ENCODE peak calls at places on chromosomes 13 and 19, in nine cellular contexts. B, Q, X, Z, E, W, Y, L and A are unnamed samples.

GRCh38 chr19:32022946-32023832 is 322.2 kb upstream of the ZNF507 start:
- DNase-seq in Z (no peak), B (no peak), W (no peak), L (no peak), X (no peak), Y (no peak), Q (no peak), E (no peak), A (no peak)

GRCh38 chr13:95671597-95671996 is 5.3 kb upstream of the DNAJC3 start:
- DNase-seq in X (no peak), Q (no peak), Y (no peak), W (no peak), E (no peak), B (no peak), L (no peak), Z (no peak), A (no peak)

GRCh38 chr19:6761053-6761676 is 6.1 kb downstream of the SH2D3A start:
- DNase-seq in E (no peak), L (no peak), Z (no peak), Q (no peak), B (no peak), X (no peak), W (no peak), Y (no peak), A (no peak)

GRCh38 chr19:43290568-43291359 is 21.4 kb upstream of the PSG9 start:
- DNase-seq in B (no peak), W (no peak), Y (peak; percentile 48), X (no peak), Z (no peak), L (no peak), E (no peak), Q (no peak), A (no peak)

GRCh38 chr13:40813662-40814454 is 24.4 kb downstream of the SLC25A15 start:
- DNase-seq in X (no peak), W (no peak), Y (no peak), B (no peak), Z (no peak), E (no peak), L (peak; percentile 31), Q (peak; percentile 21), A (no peak)

GRCh38 chr19:45154064-45154827 is 6.5 kb downstream of the NKPD1 start:
- DNase-seq in X (no peak), Q (no peak), L (no peak), E (no peak), B (no peak), Y (no peak), W (no peak), Z (no peak), A (peak; percentile 14)

GRCh38 chr13:24894972-24895300 is 131.0 kb downstream of the RNF17 start:
- DNase-seq in Y (no peak), E (no peak), W (no peak), Z (no peak), L (no peak), Q (no peak), X (no peak), B (no peak), A (peak; percentile 56)

GRCh38 chr19:15424121-15424520 is 5.3 kb upstream of the AKAP8L start:
- DNase-seq in Y (no peak), Q (no peak), L (no peak), E (no peak), X (no peak), W (no peak), Z (no peak), B (no peak), A (peak; percentile 24)

GRCh38 chr13:72253754-72254153 is 386.8 kb upstream of the DACH1 start:
- DNase-seq in Y (no peak), Q (no peak), L (no peak), B (no peak), X (no peak), Z (no peak), E (no peak), W (no peak), A (no peak)

GRCh38 chr19:46824887-46825730 is 25.5 kb downstream of the AP2S1 start:
- DNase-seq in B (no peak), L (no peak), Y (no peak), E (no peak), X (no peak), W (no peak), Q (peak; percentile 45), Z (no peak), A (no peak)

GRCh38 chr19:54114340-54114826 is 1.1 kb downstream of the TFPT start:
- DNase-seq in L (peak; percentile 49), Z (peak; percentile 2), W (peak; percentile 33), Q (peak; percentile 12), Y (no peak), E (no peak), X (no peak), B (no peak), A (no peak)

GRCh38 chr19:18784786-18785120 is 6.4 kb downstream of the COMP start:
- DNase-seq in B (no peak), Z (no peak), X (no peak), Y (no peak), L (no peak), E (no peak), Q (no peak), W (no peak), A (no peak)

GRCh38 chr13:30792257-30793000 is 57.1 kb downstream of the ALOX5AP start:
- DNase-seq in L (peak; percentile 63), X (no peak), Y (peak; percentile 69), E (no peak), Z (peak; percentile 26), Q (peak; percentile 97), B (peak; percentile 60), W (no peak), A (peak; percentile 60)

GRCh38 chr13:110465696-110466095 is 95.8 kb downstream of the RAB20 start:
- DNase-seq in Z (no peak), Y (no peak), L (no peak), X (no peak), E (no peak), W (no peak), Q (no peak), B (no peak), A (no peak)

GRCh38 chr19:38360351-38360750 is 14.0 kb upstream of the PSMD8 start:
- DNase-seq in L (no peak), B (no peak), Y (no peak), X (no peak), Q (no peak), W (no peak), Z (no peak), E (no peak), A (no peak)

GRCh38 chr13:106533101-106533939 is 2.1 kb downstream of the EFNB2 start:
- DNase-seq in L (peak; percentile 92), Q (peak; percentile 93), Y (peak; percentile 91), E (peak; percentile 16), X (no peak), W (no peak), B (peak; percentile 42), Z (peak; percentile 57), A (peak; percentile 71)

GRCh38 chr19:50629194-50629593 is 10.5 kb downstream of the SYT3 start:
- DNase-seq in Y (no peak), Q (no peak), Z (no peak), E (no peak), W (no peak), X (no peak), B (no peak), L (no peak), A (no peak)

GRCh38 chr19:18939922-18940775 is 868 bp downstream of the HOMER3 start:
- DNase-seq in E (no peak), L (peak; percentile 52), W (no peak), X (no peak), Q (peak; percentile 78), Z (no peak), Y (peak; percentile 77), B (peak; percentile 34), A (no peak)

GRCh38 chr13:33536639-33537425 is 251.3 kb upstream of the STARD13 start:
- DNase-seq in E (no peak), X (no peak), L (no peak), Q (peak; percentile 61), Z (no peak), B (no peak), W (no peak), Y (no peak), A (no peak)

GRCh38 chr13:114140909-114141255 is 8.5 kb upstream of the RASA3 start:
- DNase-seq in E (no peak), X (no peak), B (no peak), Z (no peak), L (peak; percentile 38), Y (no peak), W (peak; percentile 40), Q (no peak), A (no peak)

GRCh38 chr13:106650690-106651205 is 82.8 kb upstream of the ARGLU1 start:
- DNase-seq in B (no peak), X (no peak), E (no peak), Q (no peak), W (no peak), Y (no peak), L (no peak), Z (no peak), A (no peak)

GRCh38 chr19:55693336-55693974 is 18.4 kb downstream of the EPN1 start:
- DNase-seq in B (no peak), L (no peak), E (no peak), Z (no peak), X (no peak), Q (no peak), Y (no peak), W (no peak), A (no peak)

GRCh38 chr19:17420267-17420924 is 549 bp downstream of the MVB12A start:
- DNase-seq in E (no peak), Y (peak; percentile 55), L (peak; percentile 66), W (no peak), Z (peak; percentile 1), Q (no peak), B (no peak), X (no peak), A (no peak)

GRCh38 chr19:16209266-16209665 is 11.6 kb downstream of the AP1M1 start:
- DNase-seq in L (no peak), Z (no peak), W (no peak), E (no peak), B (no peak), Y (no peak), Q (no peak), X (no peak), A (no peak)

GRCh38 chr19:20077791-20078463 is at the start of gene ZNF90:
- DNase-seq in L (peak; percentile 86), Y (peak; percentile 88), E (peak; percentile 71), Q (peak; percentile 96), B (peak; percentile 87), Z (no peak), W (peak; percentile 82), X (peak; percentile 65), A (peak; percentile 97)

GRCh38 chr13:98475521-98475920 is 101.4 kb downstream of the STK24 start:
- DNase-seq in L (no peak), Z (no peak), Q (no peak), Y (peak; percentile 74), W (no peak), X (no peak), E (no peak), B (no peak), A (no peak)

GRCh38 chr13:29961036-29961685 is 110.7 kb upstream of the UBL3 start:
- DNase-seq in W (no peak), Z (no peak), X (no peak), E (no peak), Y (no peak), B (no peak), Q (no peak), L (no peak), A (no peak)